ENCODE peak calls at places on chromosome 16, in seven cellular contexts. Z, K, M, F, X, L and W are unnamed samples.

GRCh38 chr16:1778200-1779179 is 3.9 kb downstream of the SPSB3 start:
- DNase-seq in X (no peak), K (no peak), F (peak), M (no peak), Z (no peak), L (no peak), W (peak)

GRCh38 chr16:1526608-1527555 is 6.6 kb upstream of the TMEM204 start:
- DNase-seq in L (no peak), M (no peak), K (no peak), Z (no peak), X (no peak), F (no peak), W (no peak)

GRCh38 chr16:10240854-10241613 is 58.8 kb upstream of the GRIN2A start:
- DNase-seq in K (no peak), X (no peak), Z (no peak), L (no peak), M (no peak), F (no peak), W (no peak)

GRCh38 chr16:12002447-12003006 is 26.0 kb downstream of the SNX29 start:
- DNase-seq in K (no peak), X (no peak), M (no peak), F (peak), L (peak), Z (no peak), W (peak)

GRCh38 chr16:26795184-26795583 is 271.5 kb upstream of the C16orf82 start:
- DNase-seq in M (no peak), F (no peak), K (no peak), L (peak), X (no peak), Z (no peak), W (no peak)

GRCh38 chr16:31428277-31428597 is at the start of gene COX6A2:
- DNase-seq in L (no peak), Z (no peak), X (no peak), K (no peak), F (no peak), M (peak), W (no peak)

GRCh38 chr16:14500791-14501190 is 129.3 kb downstream of the PARN start:
- DNase-seq in Z (no peak), K (no peak), X (no peak), L (no peak), F (no peak), M (no peak), W (no peak)

GRCh38 chr16:85664580-85665372 is 24.0 kb downstream of the GINS2 start:
- DNase-seq in K (no peak), L (no peak), F (no peak), Z (no peak), X (no peak), M (no peak), W (no peak)

GRCh38 chr16:8342276-8342675 is 248.0 kb downstream of the TMEM114 start:
- DNase-seq in X (no peak), M (no peak), F (no peak), L (peak), Z (no peak), K (no peak), W (no peak)

GRCh38 chr16:53608094-53608493 is 95.6 kb downstream of the RPGRIP1L start:
- DNase-seq in L (no peak), X (no peak), F (no peak), M (no peak), K (no peak), Z (no peak), W (no peak)

DNA sequence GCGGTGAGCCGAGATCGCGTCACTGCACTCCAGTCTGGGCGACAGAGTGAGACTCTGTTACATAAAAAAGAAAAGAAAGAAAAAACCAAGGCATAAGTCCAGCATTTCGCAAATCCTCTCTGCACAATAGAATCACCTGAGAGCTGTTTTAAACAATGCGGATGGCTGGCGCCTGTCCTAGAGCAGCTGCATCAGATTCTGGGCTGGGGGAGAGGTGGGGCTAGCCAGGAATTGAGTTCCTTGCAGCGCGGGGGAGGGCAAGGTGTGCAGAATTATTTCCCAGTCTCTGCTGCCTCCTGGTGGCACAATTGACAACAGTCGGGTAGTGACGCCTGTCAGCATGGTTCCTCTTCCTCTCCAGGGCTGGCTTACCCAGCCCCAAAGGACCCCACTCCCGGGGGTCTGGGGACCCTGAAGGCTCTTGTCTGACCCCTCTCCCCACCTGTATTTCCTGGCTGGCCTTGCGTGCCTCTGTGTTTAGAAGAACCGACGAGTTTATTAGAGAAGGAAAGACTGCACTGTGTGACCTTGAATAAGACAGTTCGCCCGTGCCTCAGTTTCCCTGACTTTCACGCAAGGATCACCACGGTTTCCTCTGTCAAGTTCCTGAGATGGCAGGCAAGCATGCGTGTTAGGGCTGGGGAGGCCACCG is 41.1 kb upstream of the PLCG2 start:
- DNase-seq in Z (peak), X (peak), M (peak), L (peak), F (peak), K (peak), W (peak)
- H3K4me3 ChIP-seq in Z (no peak), X (peak), M (peak), L (no peak), F (peak), K (peak), W (peak)

GRCh38 chr16:84176192-84177053 is 10.4 kb downstream of the TAF1C start:
- DNase-seq in M (no peak), L (no peak), K (no peak), F (no peak), Z (no peak), X (no peak), W (no peak)

GRCh38 chr16:84178146-84178765 is 8.6 kb downstream of the TAF1C start:
- DNase-seq in F (no peak), X (no peak), M (no peak), L (no peak), K (no peak), Z (no peak), W (no peak)

GRCh38 chr16:84174396-84174795 is 12.5 kb downstream of the TAF1C start:
- DNase-seq in X (no peak), M (no peak), K (no peak), F (no peak), Z (no peak), L (no peak), W (no peak)

GRCh38 chr16:84177740-84178070 is 9.2 kb downstream of the TAF1C start:
- DNase-seq in M (no peak), Z (no peak), L (no peak), K (no peak), F (peak), X (no peak), W (peak)

DNA sequence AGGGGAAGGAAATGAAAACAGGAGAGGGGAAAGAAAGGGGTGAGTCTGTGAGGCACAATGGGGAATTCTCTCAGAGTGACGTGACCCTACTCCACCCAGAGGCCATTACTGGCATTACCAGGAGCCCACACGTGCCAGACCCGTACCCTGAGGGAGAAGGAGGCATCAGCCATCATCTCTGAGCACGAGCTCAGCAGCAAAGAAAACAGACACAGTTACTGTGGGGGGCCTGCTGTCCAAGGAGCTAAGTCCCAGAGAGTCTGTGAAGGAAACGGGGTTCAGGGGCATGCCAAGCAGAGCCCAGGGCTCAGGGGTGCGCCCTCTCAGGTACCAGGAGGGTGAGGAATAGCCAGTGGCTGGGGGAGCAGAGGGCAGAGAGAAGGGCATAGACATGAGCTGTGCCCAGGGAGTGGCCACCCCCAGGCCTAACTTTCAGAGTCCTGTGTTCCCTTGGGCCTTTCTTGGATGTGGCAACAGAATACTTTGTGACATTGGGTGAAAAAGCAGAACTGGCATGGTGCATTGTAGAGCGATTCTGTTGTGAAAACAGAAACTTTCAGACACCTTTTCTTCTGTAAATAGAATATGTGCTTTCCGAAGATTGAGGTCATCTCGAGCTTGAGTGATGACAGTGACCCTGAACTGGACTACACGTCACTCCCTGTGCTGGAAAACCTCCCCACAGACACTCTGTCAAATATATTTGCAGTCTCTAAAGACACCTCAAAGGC is 11.3 kb downstream of the TAF1C start:
- DNase-seq in X (no peak), Z (no peak), L (no peak), K (peak), F (peak), M (peak), W (peak)
- TF ChIP-seq CTCF in X (peak), Z (peak), L (no peak), K (peak), F (peak), M (peak), W (peak)

DNA sequence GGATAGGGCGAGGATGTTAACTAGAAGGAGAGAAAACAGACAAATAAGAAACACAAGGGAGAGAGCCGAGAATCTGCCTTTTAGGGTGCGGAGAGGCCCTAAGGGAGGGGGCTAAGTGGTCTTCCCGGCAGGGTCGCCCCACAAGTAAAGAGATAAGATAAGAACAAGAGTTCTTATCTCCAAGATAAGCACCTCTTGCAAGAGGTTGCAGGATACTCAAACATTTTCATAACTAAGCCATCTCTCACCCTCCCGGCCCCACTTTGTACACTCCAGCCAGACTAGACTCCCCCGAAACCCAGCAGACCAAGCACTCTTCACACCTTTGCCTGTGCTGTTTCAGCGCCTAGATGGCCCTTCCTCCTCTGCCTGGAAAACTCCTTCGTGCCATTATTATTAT is 14.3 kb downstream of the ZNF319 start:
- DNase-seq in K (no peak), L (no peak), F (no peak), X (no peak), Z (peak), M (no peak), W (no peak)
- H3K4me3 ChIP-seq in K (no peak), L (no peak), F (no peak), X (no peak), Z (no peak), M (no peak), W (no peak)

GRCh38 chr16:80449332-80449731 is 91.5 kb upstream of the DYNLRB2 start:
- DNase-seq in X (no peak), M (no peak), F (no peak), K (no peak), Z (no peak), L (no peak), W (no peak)

GRCh38 chr16:80441935-80442334 is 98.9 kb upstream of the DYNLRB2 start:
- DNase-seq in F (no peak), M (no peak), L (no peak), K (no peak), Z (no peak), X (no peak), W (no peak)

GRCh38 chr16:80447263-80447662 is 93.5 kb upstream of the DYNLRB2 start:
- DNase-seq in L (no peak), X (no peak), F (no peak), K (no peak), M (no peak), Z (no peak), W (no peak)
- TF ChIP-seq CTCF in L (no peak), X (no peak), F (no peak), K (no peak), M (no peak), Z (no peak), W (no peak)